ENCODE peak calls at places on chromosomes 13 and 19, in ten cellular contexts. One of them, this sample, is unnamed.

GRCh38 chr13:32210081-32210480 is 105.1 kb downstream of the ZAR1L start:
- DNase-seq in cardiac muscle cell: no peak
- DNase-seq in heart right ventricle: no peak
- DNase-seq in CD8-positive, alpha-beta memory T cell: no peak
- DNase-seq in thoracic aorta: no peak
- DNase-seq in neuronal stem cell: no peak
- DNase-seq in neural progenitor cell: no peak
- DNase-seq in pancreas: no peak
- DNase-seq in heart left ventricle: no peak
- DNase-seq in CD4-positive, alpha-beta memory T cell: no peak
- DNase-seq in this sample: no peak

GRCh38 chr13:90534617-90535340 is 812.7 kb upstream of the MIR17HG start:
- DNase-seq in CD4-positive, alpha-beta memory T cell: no peak
- DNase-seq in neural progenitor cell: no peak
- DNase-seq in thoracic aorta: no peak
- DNase-seq in CD8-positive, alpha-beta memory T cell: no peak
- DNase-seq in heart left ventricle: no peak
- DNase-seq in neuronal stem cell: no peak
- DNase-seq in cardiac muscle cell: no peak
- DNase-seq in heart right ventricle: no peak
- DNase-seq in pancreas: no peak
- DNase-seq in this sample: no peak

GRCh38 chr13:21849323-21849722 is 178.4 kb downstream of the FGF9 start:
- DNase-seq in pancreas: no peak
- DNase-seq in thoracic aorta: no peak
- DNase-seq in neural progenitor cell: peak
- DNase-seq in cardiac muscle cell: peak
- DNase-seq in CD8-positive, alpha-beta memory T cell: peak
- DNase-seq in heart left ventricle: no peak
- DNase-seq in heart right ventricle: no peak
- DNase-seq in neuronal stem cell: no peak
- DNase-seq in CD4-positive, alpha-beta memory T cell: peak
- DNase-seq in this sample: no peak

GRCh38 chr19:44809856-44810554 is 1.1 kb downstream of the BCAM start:
- DNase-seq in CD8-positive, alpha-beta memory T cell: no peak
- DNase-seq in thoracic aorta: no peak
- DNase-seq in heart right ventricle: no peak
- DNase-seq in neural progenitor cell: peak
- DNase-seq in neuronal stem cell: no peak
- DNase-seq in heart left ventricle: no peak
- DNase-seq in CD4-positive, alpha-beta memory T cell: no peak
- DNase-seq in cardiac muscle cell: no peak
- DNase-seq in pancreas: no peak
- DNase-seq in this sample: no peak

GRCh38 chr19:53958168-53958571 is 4.6 kb upstream of the CACNG8 start:
- DNase-seq in heart left ventricle: no peak
- DNase-seq in thoracic aorta: no peak
- DNase-seq in neural progenitor cell: peak
- DNase-seq in cardiac muscle cell: peak
- DNase-seq in pancreas: no peak
- DNase-seq in heart right ventricle: no peak
- DNase-seq in neuronal stem cell: no peak
- DNase-seq in CD8-positive, alpha-beta memory T cell: no peak
- DNase-seq in CD4-positive, alpha-beta memory T cell: no peak
- DNase-seq in this sample: no peak

GRCh38 chr13:106819413-106820180 is 251.7 kb upstream of the ARGLU1 start:
- DNase-seq in CD8-positive, alpha-beta memory T cell: no peak
- DNase-seq in heart right ventricle: no peak
- DNase-seq in pancreas: no peak
- DNase-seq in cardiac muscle cell: no peak
- DNase-seq in neural progenitor cell: no peak
- DNase-seq in heart left ventricle: no peak
- DNase-seq in CD4-positive, alpha-beta memory T cell: no peak
- DNase-seq in neuronal stem cell: no peak
- DNase-seq in thoracic aorta: no peak
- DNase-seq in this sample: no peak

GRCh38 chr19:1624458-1624857 is 19.2 kb upstream of the UQCR11 start:
- DNase-seq in neuronal stem cell: peak
- DNase-seq in thoracic aorta: no peak
- DNase-seq in heart right ventricle: peak
- DNase-seq in CD4-positive, alpha-beta memory T cell: peak
- DNase-seq in heart left ventricle: peak
- DNase-seq in CD8-positive, alpha-beta memory T cell: peak
- DNase-seq in cardiac muscle cell: peak
- DNase-seq in pancreas: peak
- DNase-seq in neural progenitor cell: peak
- DNase-seq in this sample: peak

GRCh38 chr13:93284056-93284455 is 57.4 kb downstream of the GPC6 start:
- DNase-seq in thoracic aorta: no peak
- DNase-seq in cardiac muscle cell: no peak
- DNase-seq in CD4-positive, alpha-beta memory T cell: no peak
- DNase-seq in neuronal stem cell: no peak
- DNase-seq in pancreas: no peak
- DNase-seq in heart left ventricle: no peak
- DNase-seq in heart right ventricle: no peak
- DNase-seq in neural progenitor cell: no peak
- DNase-seq in CD8-positive, alpha-beta memory T cell: no peak
- DNase-seq in this sample: no peak

GRCh38 chr19:33778089-33778791 is 18.4 kb upstream of the KCTD15 start:
- DNase-seq in heart right ventricle: peak
- DNase-seq in heart left ventricle: peak
- DNase-seq in neural progenitor cell: peak
- DNase-seq in pancreas: peak
- DNase-seq in cardiac muscle cell: peak
- DNase-seq in CD4-positive, alpha-beta memory T cell: peak
- DNase-seq in neuronal stem cell: peak
- DNase-seq in thoracic aorta: no peak
- DNase-seq in CD8-positive, alpha-beta memory T cell: peak
- DNase-seq in this sample: peak

GRCh38 chr19:51750381-51751124 is 1.1 kb downstream of the FPR1 start:
- DNase-seq in heart left ventricle: no peak
- DNase-seq in pancreas: no peak
- DNase-seq in neuronal stem cell: no peak
- DNase-seq in thoracic aorta: no peak
- DNase-seq in neural progenitor cell: no peak
- DNase-seq in CD4-positive, alpha-beta memory T cell: no peak
- DNase-seq in heart right ventricle: no peak
- DNase-seq in CD8-positive, alpha-beta memory T cell: no peak
- DNase-seq in cardiac muscle cell: peak
- DNase-seq in this sample: no peak

GRCh38 chr19:51751655-51752054 is at the start of gene FPR1:
- DNase-seq in pancreas: no peak
- DNase-seq in neural progenitor cell: no peak
- DNase-seq in thoracic aorta: no peak
- DNase-seq in heart right ventricle: no peak
- DNase-seq in cardiac muscle cell: peak
- DNase-seq in neuronal stem cell: no peak
- DNase-seq in CD8-positive, alpha-beta memory T cell: no peak
- DNase-seq in CD4-positive, alpha-beta memory T cell: no peak
- DNase-seq in heart left ventricle: no peak
- DNase-seq in this sample: peak

GRCh38 chr19:51749979-51750378 is 1.7 kb downstream of the FPR1 start:
- DNase-seq in neural progenitor cell: no peak
- DNase-seq in neuronal stem cell: no peak
- DNase-seq in heart left ventricle: no peak
- DNase-seq in cardiac muscle cell: peak
- DNase-seq in CD4-positive, alpha-beta memory T cell: no peak
- DNase-seq in heart right ventricle: no peak
- DNase-seq in pancreas: no peak
- DNase-seq in CD8-positive, alpha-beta memory T cell: no peak
- DNase-seq in thoracic aorta: no peak
- DNase-seq in this sample: no peak

GRCh38 chr19:51754106-51754505 is 2.4 kb upstream of the FPR1 start:
- DNase-seq in neuronal stem cell: no peak
- DNase-seq in pancreas: no peak
- DNase-seq in cardiac muscle cell: no peak
- DNase-seq in thoracic aorta: no peak
- DNase-seq in heart left ventricle: no peak
- DNase-seq in CD8-positive, alpha-beta memory T cell: no peak
- DNase-seq in heart right ventricle: no peak
- DNase-seq in CD4-positive, alpha-beta memory T cell: no peak
- DNase-seq in neural progenitor cell: no peak
- DNase-seq in this sample: no peak

GRCh38 chr19:51754770-51755169 is 3.1 kb upstream of the FPR1 start:
- DNase-seq in thoracic aorta: no peak
- DNase-seq in neural progenitor cell: no peak
- DNase-seq in cardiac muscle cell: no peak
- DNase-seq in pancreas: no peak
- DNase-seq in heart right ventricle: no peak
- DNase-seq in neuronal stem cell: no peak
- DNase-seq in heart left ventricle: no peak
- DNase-seq in CD4-positive, alpha-beta memory T cell: no peak
- DNase-seq in CD8-positive, alpha-beta memory T cell: no peak
- DNase-seq in this sample: no peak
- H3K27ac ChIP-seq in thoracic aorta: no peak
- H3K27ac ChIP-seq in neural progenitor cell: no peak
- H3K27ac ChIP-seq in cardiac muscle cell: no peak
- H3K27ac ChIP-seq in pancreas: no peak
- H3K27ac ChIP-seq in heart right ventricle: no peak
- H3K27ac ChIP-seq in neuronal stem cell: no peak
- H3K27ac ChIP-seq in heart left ventricle: no peak
- H3K27ac ChIP-seq in CD4-positive, alpha-beta memory T cell: no peak
- H3K27ac ChIP-seq in CD8-positive, alpha-beta memory T cell: no peak
- H3K27ac ChIP-seq in this sample: no peak

GRCh38 chr19:10095948-10096614 is 6.4 kb downstream of the ANGPTL6 start:
- DNase-seq in pancreas: peak
- DNase-seq in heart left ventricle: peak
- DNase-seq in neuronal stem cell: peak
- DNase-seq in heart right ventricle: peak
- DNase-seq in thoracic aorta: no peak
- DNase-seq in CD4-positive, alpha-beta memory T cell: peak
- DNase-seq in neural progenitor cell: peak
- DNase-seq in cardiac muscle cell: peak
- DNase-seq in CD8-positive, alpha-beta memory T cell: peak
- DNase-seq in this sample: peak

GRCh38 chr19:10093295-10094186 is 7.4 kb downstream of the SHFL start:
- DNase-seq in thoracic aorta: no peak
- DNase-seq in cardiac muscle cell: peak
- DNase-seq in pancreas: peak
- DNase-seq in CD4-positive, alpha-beta memory T cell: no peak
- DNase-seq in heart left ventricle: no peak
- DNase-seq in neuronal stem cell: no peak
- DNase-seq in CD8-positive, alpha-beta memory T cell: no peak
- DNase-seq in heart right ventricle: no peak
- DNase-seq in neural progenitor cell: no peak
- DNase-seq in this sample: no peak

GRCh38 chr19:10096615-10096963 is 5.9 kb downstream of the ANGPTL6 start:
- DNase-seq in thoracic aorta: no peak
- DNase-seq in heart right ventricle: no peak
- DNase-seq in heart left ventricle: no peak
- DNase-seq in pancreas: peak
- DNase-seq in cardiac muscle cell: no peak
- DNase-seq in neural progenitor cell: no peak
- DNase-seq in neuronal stem cell: no peak
- DNase-seq in CD8-positive, alpha-beta memory T cell: no peak
- DNase-seq in CD4-positive, alpha-beta memory T cell: no peak
- DNase-seq in this sample: no peak

GRCh38 chr19:10092648-10093294 is 6.7 kb downstream of the SHFL start:
- DNase-seq in thoracic aorta: no peak
- DNase-seq in heart left ventricle: no peak
- DNase-seq in heart right ventricle: no peak
- DNase-seq in neuronal stem cell: no peak
- DNase-seq in neural progenitor cell: no peak
- DNase-seq in cardiac muscle cell: no peak
- DNase-seq in pancreas: no peak
- DNase-seq in CD4-positive, alpha-beta memory T cell: no peak
- DNase-seq in CD8-positive, alpha-beta memory T cell: no peak
- DNase-seq in this sample: no peak

GRCh38 chr19:10095622-10095947 is 6.9 kb downstream of the ANGPTL6 start:
- DNase-seq in pancreas: no peak
- DNase-seq in thoracic aorta: no peak
- DNase-seq in neural progenitor cell: no peak
- DNase-seq in heart left ventricle: no peak
- DNase-seq in CD8-positive, alpha-beta memory T cell: no peak
- DNase-seq in heart right ventricle: no peak
- DNase-seq in cardiac muscle cell: no peak
- DNase-seq in neuronal stem cell: no peak
- DNase-seq in CD4-positive, alpha-beta memory T cell: no peak
- DNase-seq in this sample: no peak
- H3K27ac ChIP-seq in pancreas: peak
- H3K27ac ChIP-seq in thoracic aorta: peak
- H3K27ac ChIP-seq in neural progenitor cell: no peak
- H3K27ac ChIP-seq in heart left ventricle: peak
- H3K27ac ChIP-seq in CD8-positive, alpha-beta memory T cell: peak
- H3K27ac ChIP-seq in heart right ventricle: peak
- H3K27ac ChIP-seq in cardiac muscle cell: no peak
- H3K27ac ChIP-seq in neuronal stem cell: no peak
- H3K27ac ChIP-seq in CD4-positive, alpha-beta memory T cell: no peak
- H3K27ac ChIP-seq in this sample: no peak

DNA sequence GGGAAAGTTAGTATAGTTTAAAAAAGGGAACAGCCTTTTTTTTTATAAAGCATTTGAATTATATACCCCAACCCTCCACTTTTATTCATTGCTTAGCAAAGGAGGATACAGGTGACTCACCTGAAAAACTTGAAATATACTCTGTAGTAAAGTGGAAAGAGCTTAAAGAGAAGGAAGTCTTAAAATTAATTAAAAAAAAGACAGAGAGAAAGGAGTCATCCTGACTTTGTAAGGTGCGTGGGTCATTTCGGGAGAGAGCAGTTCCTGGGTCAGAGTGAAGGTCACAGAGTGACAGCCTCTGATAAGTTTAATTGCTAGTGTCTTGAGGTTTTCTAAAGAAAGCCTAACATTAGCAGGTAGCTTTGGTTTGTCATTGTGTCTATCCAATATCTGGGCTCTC is 310.3 kb downstream of the KLF5 start:
- DNase-seq in CD8-positive, alpha-beta memory T cell: no peak
- DNase-seq in thoracic aorta: no peak
- DNase-seq in neural progenitor cell: no peak
- DNase-seq in heart left ventricle: no peak
- DNase-seq in heart right ventricle: no peak
- DNase-seq in cardiac muscle cell: no peak
- DNase-seq in neuronal stem cell: no peak
- DNase-seq in CD4-positive, alpha-beta memory T cell: no peak
- DNase-seq in pancreas: no peak
- DNase-seq in this sample: no peak
- H3K27ac ChIP-seq in CD8-positive, alpha-beta memory T cell: no peak
- H3K27ac ChIP-seq in thoracic aorta: no peak
- H3K27ac ChIP-seq in neural progenitor cell: no peak
- H3K27ac ChIP-seq in heart left ventricle: no peak
- H3K27ac ChIP-seq in heart right ventricle: no peak
- H3K27ac ChIP-seq in cardiac muscle cell: no peak
- H3K27ac ChIP-seq in neuronal stem cell: no peak
- H3K27ac ChIP-seq in CD4-positive, alpha-beta memory T cell: no peak
- H3K27ac ChIP-seq in pancreas: no peak
- H3K27ac ChIP-seq in this sample: no peak

GRCh38 chr19:11198769-11199469 is 1.6 kb upstream of the KANK2 start:
- DNase-seq in heart left ventricle: no peak
- DNase-seq in CD8-positive, alpha-beta memory T cell: no peak
- DNase-seq in CD4-positive, alpha-beta memory T cell: no peak
- DNase-seq in cardiac muscle cell: no peak
- DNase-seq in heart right ventricle: no peak
- DNase-seq in neural progenitor cell: no peak
- DNase-seq in thoracic aorta: no peak
- DNase-seq in pancreas: no peak
- DNase-seq in neuronal stem cell: no peak
- DNase-seq in this sample: no peak
- H3K27ac ChIP-seq in heart left ventricle: peak
- H3K27ac ChIP-seq in CD8-positive, alpha-beta memory T cell: no peak
- H3K27ac ChIP-seq in CD4-positive, alpha-beta memory T cell: no peak
- H3K27ac ChIP-seq in cardiac muscle cell: peak
- H3K27ac ChIP-seq in heart right ventricle: peak
- H3K27ac ChIP-seq in neural progenitor cell: no peak
- H3K27ac ChIP-seq in thoracic aorta: peak
- H3K27ac ChIP-seq in pancreas: no peak
- H3K27ac ChIP-seq in neuronal stem cell: no peak
- H3K27ac ChIP-seq in this sample: no peak

GRCh38 chr13:29782798-29783197 is 67.6 kb downstream of the UBL3 start:
- DNase-seq in CD4-positive, alpha-beta memory T cell: no peak
- DNase-seq in pancreas: no peak
- DNase-seq in heart right ventricle: no peak
- DNase-seq in neuronal stem cell: no peak
- DNase-seq in neural progenitor cell: no peak
- DNase-seq in cardiac muscle cell: no peak
- DNase-seq in heart left ventricle: no peak
- DNase-seq in CD8-positive, alpha-beta memory T cell: no peak
- DNase-seq in thoracic aorta: no peak
- DNase-seq in this sample: no peak
- H3K27ac ChIP-seq in CD4-positive, alpha-beta memory T cell: no peak
- H3K27ac ChIP-seq in pancreas: no peak
- H3K27ac ChIP-seq in heart right ventricle: no peak
- H3K27ac ChIP-seq in neuronal stem cell: no peak
- H3K27ac ChIP-seq in neural progenitor cell: no peak
- H3K27ac ChIP-seq in cardiac muscle cell: no peak
- H3K27ac ChIP-seq in heart left ventricle: no peak
- H3K27ac ChIP-seq in CD8-positive, alpha-beta memory T cell: no peak
- H3K27ac ChIP-seq in thoracic aorta: no peak
- H3K27ac ChIP-seq in this sample: no peak